ENCODE peak calls at places on chromosomes 13 and 19, in seven cellular contexts. One of them, this sample, is unnamed.

GRCh38 chr19:17938092-17938845 is 5.5 kb downstream of the CCDC124 start:
- DNase-seq in transverse colon: peak
- DNase-seq in astrocyte of the cerebellum: peak
- DNase-seq in cardiac muscle cell: peak
- DNase-seq in heart right ventricle: peak
- DNase-seq in mucosa of descending colon: peak
- DNase-seq in AG09309: peak
- DNase-seq in this sample: peak

GRCh38 chr13:33799950-33800592 is 17.9 kb upstream of the RFC3 start:
- DNase-seq in astrocyte of the cerebellum: peak
- DNase-seq in heart right ventricle: no peak
- DNase-seq in mucosa of descending colon: no peak
- DNase-seq in transverse colon: no peak
- DNase-seq in AG09309: peak
- DNase-seq in cardiac muscle cell: peak
- DNase-seq in this sample: peak

GRCh38 chr13:37446503-37446902 is 152.1 kb downstream of the POSTN start:
- DNase-seq in heart right ventricle: no peak
- DNase-seq in astrocyte of the cerebellum: peak
- DNase-seq in cardiac muscle cell: peak
- DNase-seq in mucosa of descending colon: no peak
- DNase-seq in transverse colon: no peak
- DNase-seq in AG09309: peak
- DNase-seq in this sample: peak

GRCh38 chr13:105105471-105105870 is 1430.0 kb downstream of the EFNB2 start:
- DNase-seq in AG09309: no peak
- DNase-seq in heart right ventricle: no peak
- DNase-seq in cardiac muscle cell: no peak
- DNase-seq in astrocyte of the cerebellum: no peak
- DNase-seq in transverse colon: no peak
- DNase-seq in mucosa of descending colon: no peak
- DNase-seq in this sample: no peak

GRCh38 chr19:1446713-1447564 is 3.0 kb upstream of the APC2 start:
- DNase-seq in heart right ventricle: no peak
- DNase-seq in AG09309: no peak
- DNase-seq in cardiac muscle cell: no peak
- DNase-seq in astrocyte of the cerebellum: no peak
- DNase-seq in mucosa of descending colon: no peak
- DNase-seq in transverse colon: no peak
- DNase-seq in this sample: no peak

GRCh38 chr13:50732712-50733111 is 110.8 kb downstream of the DLEU7 start:
- DNase-seq in heart right ventricle: no peak
- DNase-seq in transverse colon: no peak
- DNase-seq in cardiac muscle cell: peak
- DNase-seq in astrocyte of the cerebellum: no peak
- DNase-seq in AG09309: peak
- DNase-seq in mucosa of descending colon: no peak
- DNase-seq in this sample: no peak

GRCh38 chr19:33285441-33285927 is 16.9 kb downstream of the CEBPA start:
- DNase-seq in transverse colon: no peak
- DNase-seq in AG09309: no peak
- DNase-seq in mucosa of descending colon: peak
- DNase-seq in cardiac muscle cell: no peak
- DNase-seq in heart right ventricle: no peak
- DNase-seq in astrocyte of the cerebellum: no peak
- DNase-seq in this sample: no peak

GRCh38 chr13:48656621-48657020 is 2.9 kb downstream of the CYSLTR2 start:
- DNase-seq in mucosa of descending colon: no peak
- DNase-seq in astrocyte of the cerebellum: no peak
- DNase-seq in heart right ventricle: no peak
- DNase-seq in cardiac muscle cell: peak
- DNase-seq in AG09309: no peak
- DNase-seq in transverse colon: no peak
- DNase-seq in this sample: peak

GRCh38 chr19:41689993-41690800 is 2.1 kb upstream of the CEACAM7 start:
- DNase-seq in AG09309: no peak
- DNase-seq in heart right ventricle: no peak
- DNase-seq in mucosa of descending colon: no peak
- DNase-seq in transverse colon: no peak
- DNase-seq in cardiac muscle cell: no peak
- DNase-seq in astrocyte of the cerebellum: no peak
- DNase-seq in this sample: no peak

GRCh38 chr19:42129399-42130253 is 2.6 kb downstream of the POU2F2 start:
- DNase-seq in mucosa of descending colon: peak
- DNase-seq in cardiac muscle cell: peak
- DNase-seq in transverse colon: peak
- DNase-seq in heart right ventricle: peak
- DNase-seq in astrocyte of the cerebellum: no peak
- DNase-seq in AG09309: no peak
- DNase-seq in this sample: no peak

GRCh38 chr13:30803791-30804190 is 68.4 kb downstream of the ALOX5AP start:
- DNase-seq in transverse colon: no peak
- DNase-seq in AG09309: no peak
- DNase-seq in cardiac muscle cell: no peak
- DNase-seq in astrocyte of the cerebellum: no peak
- DNase-seq in mucosa of descending colon: no peak
- DNase-seq in heart right ventricle: no peak
- DNase-seq in this sample: no peak

GRCh38 chr13:112901951-112902651 is 66.9 kb upstream of the MCF2L start:
- DNase-seq in transverse colon: no peak
- DNase-seq in heart right ventricle: no peak
- DNase-seq in AG09309: no peak
- DNase-seq in cardiac muscle cell: no peak
- DNase-seq in mucosa of descending colon: no peak
- DNase-seq in astrocyte of the cerebellum: no peak
- DNase-seq in this sample: no peak

GRCh38 chr19:1400281-1401137 is 833 bp downstream of the GAMT start:
- DNase-seq in AG09309: no peak
- DNase-seq in cardiac muscle cell: peak
- DNase-seq in mucosa of descending colon: no peak
- DNase-seq in astrocyte of the cerebellum: no peak
- DNase-seq in transverse colon: no peak
- DNase-seq in heart right ventricle: peak
- DNase-seq in this sample: no peak

GRCh38 chr19:47107201-47107952 is 6.2 kb downstream of the ZC3H4 start:
- DNase-seq in astrocyte of the cerebellum: no peak
- DNase-seq in cardiac muscle cell: no peak
- DNase-seq in AG09309: no peak
- DNase-seq in heart right ventricle: no peak
- DNase-seq in mucosa of descending colon: no peak
- DNase-seq in transverse colon: no peak
- DNase-seq in this sample: no peak

GRCh38 chr19:17121736-17122293 is 46.2 kb downstream of the MYO9B start:
- DNase-seq in cardiac muscle cell: peak
- DNase-seq in transverse colon: no peak
- DNase-seq in heart right ventricle: no peak
- DNase-seq in mucosa of descending colon: no peak
- DNase-seq in astrocyte of the cerebellum: peak
- DNase-seq in AG09309: peak
- DNase-seq in this sample: no peak

GRCh38 chr19:49432141-49433073 is 7.2 kb downstream of the GFY start:
- DNase-seq in heart right ventricle: no peak
- DNase-seq in transverse colon: peak
- DNase-seq in astrocyte of the cerebellum: no peak
- DNase-seq in cardiac muscle cell: no peak
- DNase-seq in AG09309: no peak
- DNase-seq in mucosa of descending colon: peak
- DNase-seq in this sample: no peak

GRCh38 chr13:112217431-112217830 is 150.5 kb downstream of the SOX1 start:
- DNase-seq in mucosa of descending colon: no peak
- DNase-seq in cardiac muscle cell: no peak
- DNase-seq in transverse colon: no peak
- DNase-seq in heart right ventricle: no peak
- DNase-seq in AG09309: no peak
- DNase-seq in astrocyte of the cerebellum: no peak
- DNase-seq in this sample: no peak

GRCh38 chr19:56712609-56713008 is 41.1 kb upstream of the ZNF835 start:
- DNase-seq in heart right ventricle: no peak
- DNase-seq in AG09309: no peak
- DNase-seq in astrocyte of the cerebellum: no peak
- DNase-seq in mucosa of descending colon: no peak
- DNase-seq in cardiac muscle cell: no peak
- DNase-seq in transverse colon: no peak
- DNase-seq in this sample: no peak

GRCh38 chr19:51468545-51468920 is 9.8 kb upstream of the CEACAM18 start:
- DNase-seq in AG09309: no peak
- DNase-seq in cardiac muscle cell: no peak
- DNase-seq in mucosa of descending colon: no peak
- DNase-seq in astrocyte of the cerebellum: no peak
- DNase-seq in transverse colon: no peak
- DNase-seq in heart right ventricle: no peak
- DNase-seq in this sample: no peak

GRCh38 chr13:30115257-30115600 is 192.1 kb downstream of the KATNAL1 start:
- DNase-seq in astrocyte of the cerebellum: no peak
- DNase-seq in mucosa of descending colon: no peak
- DNase-seq in cardiac muscle cell: no peak
- DNase-seq in heart right ventricle: no peak
- DNase-seq in transverse colon: no peak
- DNase-seq in AG09309: no peak
- DNase-seq in this sample: no peak

GRCh38 chr13:112636401-112636975 is 48.5 kb upstream of the TUBGCP3 start:
- DNase-seq in heart right ventricle: no peak
- DNase-seq in cardiac muscle cell: no peak
- DNase-seq in AG09309: no peak
- DNase-seq in mucosa of descending colon: no peak
- DNase-seq in astrocyte of the cerebellum: no peak
- DNase-seq in transverse colon: no peak
- DNase-seq in this sample: no peak

GRCh38 chr19:6465006-6465405 is 935 bp downstream of the CRB3 start:
- DNase-seq in transverse colon: peak
- DNase-seq in mucosa of descending colon: no peak
- DNase-seq in cardiac muscle cell: no peak
- DNase-seq in AG09309: no peak
- DNase-seq in heart right ventricle: no peak
- DNase-seq in astrocyte of the cerebellum: no peak
- DNase-seq in this sample: no peak

DNA sequence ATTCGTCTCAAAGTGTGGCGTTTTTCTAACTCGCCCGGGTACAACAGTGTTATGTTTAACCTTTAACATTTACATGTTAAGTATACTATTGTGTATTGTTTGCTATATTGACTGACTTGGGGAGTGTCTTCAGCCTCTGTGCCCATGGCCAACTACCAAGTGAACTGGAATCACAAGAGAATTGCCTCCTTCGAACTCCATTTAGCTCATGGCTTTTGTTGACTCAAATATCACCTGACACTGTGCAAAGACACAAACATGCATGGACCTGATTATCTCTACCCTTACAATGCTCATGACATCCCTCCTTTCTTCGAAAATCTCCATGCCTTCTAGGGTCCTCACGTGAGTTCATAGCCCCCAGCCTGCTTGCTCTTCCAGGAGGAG is 737 bp downstream of the ZNF814 start:
- DNase-seq in transverse colon: no peak
- DNase-seq in AG09309: no peak
- DNase-seq in heart right ventricle: no peak
- DNase-seq in cardiac muscle cell: no peak
- DNase-seq in mucosa of descending colon: no peak
- DNase-seq in astrocyte of the cerebellum: no peak
- DNase-seq in this sample: no peak
- H3K4me3 ChIP-seq in transverse colon: peak
- H3K4me3 ChIP-seq in AG09309: peak
- H3K4me3 ChIP-seq in heart right ventricle: peak
- H3K4me3 ChIP-seq in cardiac muscle cell: peak
- H3K4me3 ChIP-seq in mucosa of descending colon: peak
- H3K4me3 ChIP-seq in astrocyte of the cerebellum: peak
- H3K4me3 ChIP-seq in this sample: peak

GRCh38 chr19:52785506-52785905 is 1.1 kb downstream of the ZNF600 start:
- DNase-seq in mucosa of descending colon: no peak
- DNase-seq in AG09309: no peak
- DNase-seq in cardiac muscle cell: no peak
- DNase-seq in transverse colon: no peak
- DNase-seq in heart right ventricle: no peak
- DNase-seq in astrocyte of the cerebellum: no peak
- DNase-seq in this sample: no peak
- H3K4me3 ChIP-seq in mucosa of descending colon: no peak
- H3K4me3 ChIP-seq in AG09309: no peak
- H3K4me3 ChIP-seq in cardiac muscle cell: peak
- H3K4me3 ChIP-seq in transverse colon: no peak
- H3K4me3 ChIP-seq in heart right ventricle: peak
- H3K4me3 ChIP-seq in astrocyte of the cerebellum: peak
- H3K4me3 ChIP-seq in this sample: no peak

GRCh38 chr19:4555657-4556561 is 3.6 kb downstream of the SEMA6B start:
- DNase-seq in astrocyte of the cerebellum: no peak
- DNase-seq in AG09309: no peak
- DNase-seq in transverse colon: peak
- DNase-seq in cardiac muscle cell: no peak
- DNase-seq in heart right ventricle: no peak
- DNase-seq in mucosa of descending colon: no peak
- DNase-seq in this sample: no peak

GRCh38 chr19:4557971-4558941 is 1.2 kb downstream of the SEMA6B start:
- DNase-seq in AG09309: no peak
- DNase-seq in heart right ventricle: no peak
- DNase-seq in transverse colon: peak
- DNase-seq in astrocyte of the cerebellum: no peak
- DNase-seq in cardiac muscle cell: peak
- DNase-seq in mucosa of descending colon: no peak
- DNase-seq in this sample: no peak

GRCh38 chr19:4554717-4555116 is 4.8 kb downstream of the SEMA6B start:
- DNase-seq in cardiac muscle cell: no peak
- DNase-seq in mucosa of descending colon: no peak
- DNase-seq in transverse colon: no peak
- DNase-seq in astrocyte of the cerebellum: no peak
- DNase-seq in AG09309: no peak
- DNase-seq in heart right ventricle: no peak
- DNase-seq in this sample: no peak

GRCh38 chr19:4557186-4557970 is 2.1 kb downstream of the SEMA6B start:
- DNase-seq in transverse colon: no peak
- DNase-seq in AG09309: no peak
- DNase-seq in mucosa of descending colon: no peak
- DNase-seq in heart right ventricle: no peak
- DNase-seq in cardiac muscle cell: no peak
- DNase-seq in astrocyte of the cerebellum: no peak
- DNase-seq in this sample: no peak

DNA sequence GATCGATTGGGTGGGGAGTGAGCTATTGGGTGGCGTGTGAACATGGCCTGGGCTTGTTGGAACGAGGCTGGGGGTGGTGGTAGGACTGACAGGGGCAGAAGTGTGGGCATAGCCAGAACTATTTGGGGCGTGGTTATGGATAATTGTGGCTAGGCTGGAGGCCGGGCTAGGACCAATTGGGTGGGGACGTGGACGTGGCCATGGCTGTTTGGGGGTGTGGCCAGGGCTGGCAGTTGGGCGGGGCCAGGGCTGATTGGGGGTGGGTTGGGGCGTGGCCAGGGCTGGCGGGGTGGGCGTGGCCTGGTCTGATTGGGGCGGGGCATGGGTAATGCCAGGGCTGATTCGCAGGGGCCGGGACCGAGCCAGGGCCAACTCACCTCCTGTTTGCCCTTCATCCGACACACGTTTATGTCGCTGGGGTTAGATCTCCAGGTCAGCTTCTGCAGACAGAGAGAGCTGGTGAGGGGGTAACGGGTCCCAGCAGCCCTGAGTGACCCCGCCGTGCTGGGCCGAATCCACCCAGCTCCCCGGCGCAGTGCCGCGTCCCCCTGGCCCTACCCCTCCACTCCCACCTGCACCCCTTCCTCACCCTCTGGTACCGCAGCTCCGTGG is 2.8 kb downstream of the SEMA6B start:
- DNase-seq in cardiac muscle cell: peak
- DNase-seq in AG09309: no peak
- DNase-seq in mucosa of descending colon: peak
- DNase-seq in astrocyte of the cerebellum: no peak
- DNase-seq in heart right ventricle: no peak
- DNase-seq in transverse colon: peak
- DNase-seq in this sample: no peak
- H3K4me3 ChIP-seq in cardiac muscle cell: no peak
- H3K4me3 ChIP-seq in AG09309: no peak
- H3K4me3 ChIP-seq in mucosa of descending colon: no peak
- H3K4me3 ChIP-seq in astrocyte of the cerebellum: no peak
- H3K4me3 ChIP-seq in heart right ventricle: no peak
- H3K4me3 ChIP-seq in transverse colon: no peak
- H3K4me3 ChIP-seq in this sample: no peak

GRCh38 chr13:46666727-46667456 is 113.9 kb downstream of the LRCH1 start:
- DNase-seq in mucosa of descending colon: no peak
- DNase-seq in AG09309: no peak
- DNase-seq in transverse colon: no peak
- DNase-seq in cardiac muscle cell: no peak
- DNase-seq in astrocyte of the cerebellum: no peak
- DNase-seq in heart right ventricle: peak
- DNase-seq in this sample: no peak
- H3K4me3 ChIP-seq in mucosa of descending colon: no peak
- H3K4me3 ChIP-seq in AG09309: no peak
- H3K4me3 ChIP-seq in transverse colon: no peak
- H3K4me3 ChIP-seq in cardiac muscle cell: no peak
- H3K4me3 ChIP-seq in astrocyte of the cerebellum: no peak
- H3K4me3 ChIP-seq in heart right ventricle: no peak
- H3K4me3 ChIP-seq in this sample: no peak

This sample was measured in retinal pigment epithelial cell.